ENCODE peak calls at places on chromosomes 2 and 18, in eight cellular contexts. O, J, G, P, T, Q, H and S are unnamed samples.

GRCh38 chr2:2717406-2717805 is 386.3 kb upstream of the MYT1L start:
- DNase-seq in O (no peak), J (no peak), G (no peak), P (no peak), T (no peak), Q (no peak), H (no peak), S (no peak)

GRCh38 chr18:43115076-43116035 is at the start of gene RIT2:
- DNase-seq in O (peak; percentile 27), J (no peak), G (no peak), P (no peak), T (no peak), Q (no peak), H (peak; percentile 21), S (no peak)

GRCh38 chr18:70374154-70374553 is 85.3 kb downstream of the SOCS6 start:
- DNase-seq in O (no peak), J (no peak), G (no peak), P (no peak), T (no peak), Q (no peak), H (no peak), S (no peak)

GRCh38 chr2:196268538-196269338 is 97.4 kb upstream of the STK17B start:
- DNase-seq in O (no peak), J (no peak), G (no peak), P (no peak), T (no peak), Q (no peak), H (no peak), S (peak; percentile 48)

GRCh38 chr18:52409732-52410131 is 69.7 kb downstream of the DCC start:
- DNase-seq in O (no peak), J (no peak), G (no peak), P (peak; percentile 38), T (peak; percentile 19), Q (no peak), H (peak; percentile 24), S (no peak)

GRCh38 chr18:8937695-8938094 is 164.8 kb upstream of the NDUFV2 start:
- DNase-seq in O (no peak), J (no peak), G (no peak), P (no peak), T (peak; percentile 64), Q (no peak), H (peak; percentile 68), S (no peak)

GRCh38 chr18:79682896-79683625 is 3.5 kb downstream of the CTDP1 start:
- DNase-seq in O (no peak), J (no peak), G (no peak), P (no peak), T (no peak), Q (no peak), H (no peak), S (no peak)

GRCh38 chr2:223100061-223100511 is 48.1 kb downstream of the KCNE4 start:
- DNase-seq in O (no peak), J (peak; percentile 78), G (no peak), P (peak; percentile 70), T (no peak), Q (no peak), H (no peak), S (no peak)

GRCh38 chr2:177625744-177626655 is 233.4 kb downstream of the AGPS start:
- DNase-seq in O (no peak), J (no peak), G (no peak), P (no peak), T (no peak), Q (no peak), H (peak; percentile 22), S (peak; percentile 70)

GRCh38 chr2:174608866-174609214 is 11.2 kb upstream of the WIPF1 start:
- DNase-seq in O (no peak), J (no peak), G (no peak), P (no peak), T (no peak), Q (no peak), H (no peak), S (peak; percentile 34)

GRCh38 chr2:57444731-57445414 is 601.7 kb upstream of the VRK2 start:
- DNase-seq in O (no peak), J (peak; percentile 6), G (no peak), P (no peak), T (no peak), Q (no peak), H (no peak), S (no peak)

GRCh38 chr2:219287569-219288265 is 8.6 kb downstream of the DNAJB2 start:
- DNase-seq in O (no peak), J (no peak), G (no peak), P (no peak), T (no peak), Q (no peak), H (no peak), S (no peak)

GRCh38 chr2:45533771-45534170 is 77.3 kb downstream of the SRBD1 start:
- DNase-seq in O (no peak), J (no peak), G (no peak), P (no peak), T (no peak), Q (no peak), H (no peak), S (no peak)

GRCh38 chr18:36578871-36579270 is 249.9 kb downstream of the TPGS2 start:
- DNase-seq in O (peak; percentile 30), J (peak; percentile 51), G (no peak), P (no peak), T (no peak), Q (no peak), H (no peak), S (no peak)

GRCh38 chr2:196131949-196132925 is 39.1 kb downstream of the STK17B start:
- DNase-seq in O (no peak), J (peak; percentile 42), G (peak; percentile 11), P (no peak), T (no peak), Q (no peak), H (peak; percentile 64), S (peak; percentile 61)

GRCh38 chr2:220937231-220937630 is 634.9 kb downstream of the EPHA4 start:
- DNase-seq in O (no peak), J (no peak), G (no peak), P (no peak), T (no peak), Q (no peak), H (no peak), S (no peak)

GRCh38 chr2:31522742-31523141 is 58.0 kb downstream of the SRD5A2 start:
- DNase-seq in O (no peak), J (no peak), G (no peak), P (no peak), T (no peak), Q (no peak), H (no peak), S (no peak)

GRCh38 chr2:206688992-206689391 is 29.2 kb downstream of the DYTN start:
- DNase-seq in O (no peak), J (no peak), G (no peak), P (no peak), T (no peak), Q (no peak), H (no peak), S (no peak)

GRCh38 chr18:58201728-58202405 is 157.8 kb downstream of the NEDD4L start:
- DNase-seq in O (no peak), J (no peak), G (no peak), P (no peak), T (no peak), Q (no peak), H (no peak), S (no peak)

GRCh38 chr2:67923696-67924095 is 139.1 kb downstream of the C1D start:
- DNase-seq in O (no peak), J (no peak), G (no peak), P (no peak), T (peak; percentile 19), Q (no peak), H (no peak), S (no peak)

GRCh38 chr2:172836386-172837200 is 100.9 kb downstream of the RAPGEF4 start:
- DNase-seq in O (no peak), J (peak; percentile 79), G (no peak), P (no peak), T (peak; percentile 94), Q (peak; percentile 56), H (no peak), S (no peak)

GRCh38 chr18:76923485-76924085 is 101.2 kb downstream of the ZNF236 start:
- DNase-seq in O (peak; percentile 27), J (peak; percentile 7), G (peak; percentile 46), P (peak; percentile 21), T (peak; percentile 66), Q (peak; percentile 34), H (peak; percentile 79), S (no peak)
- TF ChIP-seq EZH2phosphoT487 in O (no peak), J (no peak), G (no peak), P (no peak), T (no peak), Q (no peak), H (no peak), S (no peak)

GRCh38 chr2:39994151-39994550 is 215.1 kb upstream of the THUMPD2 start:
- DNase-seq in O (no peak), J (peak; percentile 93), G (no peak), P (no peak), T (peak; percentile 86), Q (no peak), H (no peak), S (no peak)
- TF ChIP-seq EZH2phosphoT487 in O (no peak), J (no peak), G (no peak), P (no peak), T (no peak), Q (no peak), H (no peak), S (no peak)

GRCh38 chr18:12013186-12013916 is 32.0 kb downstream of the IMPA2 start:
- DNase-seq in O (no peak), J (no peak), G (peak; percentile 48), P (no peak), T (no peak), Q (no peak), H (no peak), S (no peak)

GRCh38 chr18:12011199-12011961 is 30.1 kb downstream of the IMPA2 start:
- DNase-seq in O (no peak), J (no peak), G (no peak), P (no peak), T (no peak), Q (no peak), H (no peak), S (no peak)

GRCh38 chr18:12012697-12013096 is 31.4 kb downstream of the IMPA2 start:
- DNase-seq in O (no peak), J (no peak), G (no peak), P (no peak), T (no peak), Q (no peak), H (no peak), S (no peak)

GRCh38 chr18:12010187-12010802 is 29.0 kb downstream of the IMPA2 start:
- DNase-seq in O (no peak), J (no peak), G (no peak), P (no peak), T (no peak), Q (no peak), H (peak; percentile 34), S (no peak)

GRCh38 chr18:12011962-12012549 is 30.7 kb downstream of the IMPA2 start:
- DNase-seq in O (no peak), J (no peak), G (no peak), P (no peak), T (no peak), Q (no peak), H (no peak), S (no peak)
- TF ChIP-seq EZH2phosphoT487 in O (no peak), J (no peak), G (no peak), P (no peak), T (no peak), Q (no peak), H (no peak), S (no peak)

DNA sequence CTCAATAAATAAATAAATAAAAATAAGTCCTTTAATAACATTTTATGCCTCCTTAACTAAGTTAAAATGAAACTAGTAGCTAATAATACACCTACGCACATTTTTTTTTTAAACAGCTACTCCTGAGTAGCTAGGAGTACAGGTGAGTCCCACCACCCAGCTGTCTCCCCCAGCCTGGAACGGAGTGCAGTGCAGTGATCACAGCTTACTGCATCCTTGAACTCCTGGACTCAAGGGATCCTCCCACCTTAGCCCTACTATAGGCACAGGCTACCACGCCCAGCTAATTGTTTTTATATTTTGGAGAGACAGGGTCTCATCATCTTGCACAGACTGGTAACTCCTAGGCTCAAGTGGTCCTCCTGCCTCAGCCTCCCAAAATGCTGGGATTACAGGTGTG is 28.4 kb downstream of the YWHAQ start:
- DNase-seq in O (no peak), J (no peak), G (no peak), P (no peak), T (no peak), Q (no peak), H (no peak), S (no peak)
- TF ChIP-seq EZH2phosphoT487 in O (no peak), J (no peak), G (no peak), P (no peak), T (no peak), Q (no peak), H (no peak), S (no peak)